ENCODE peak calls at places on chromosome 11, in six cellular contexts. V, N, T, S, E and K are unnamed samples.

GRCh38 chr11:36431429-36432092 is 78.5 kb downstream of the TRAF6 start:
- DNase-seq in E (no peak), S (no peak), N (no peak), V (peak), T (peak), K (peak)

GRCh38 chr11:96200243-96200642 is 142.8 kb downstream of the MAML2 start:
- DNase-seq in T (no peak), S (no peak), N (no peak), E (no peak), V (no peak), K (peak)

GRCh38 chr11:65040520-65041205 is 347 bp upstream of the SAC3D1 start:
- DNase-seq in E (peak), V (peak), N (peak), T (peak), S (peak), K (peak)

GRCh38 chr11:104191124-104191523 is 27.2 kb upstream of the PDGFD start:
- DNase-seq in S (no peak), T (no peak), N (no peak), E (no peak), V (no peak), K (peak)

GRCh38 chr11:100778386-100778785 is 91.3 kb downstream of the ARHGAP42 start:
- DNase-seq in T (no peak), E (no peak), V (no peak), S (no peak), N (no peak), K (no peak)

GRCh38 chr11:101428918-101429317 is 154.9 kb downstream of the TRPC6 start:
- DNase-seq in S (no peak), N (no peak), T (no peak), V (no peak), E (peak), K (peak)

GRCh38 chr11:93935826-93936225 is 85.3 kb upstream of the HEPHL1 start:
- DNase-seq in T (no peak), N (peak), E (no peak), S (no peak), V (no peak), K (no peak)

GRCh38 chr11:40354121-40354520 is 1105.3 kb downstream of the LRRC4C start:
- DNase-seq in N (no peak), E (no peak), S (no peak), V (no peak), T (no peak), K (no peak)

GRCh38 chr11:72334651-72335050 is 90.7 kb upstream of the PHOX2A start:
- DNase-seq in S (no peak), N (no peak), T (no peak), V (no peak), E (no peak), K (no peak)